ENCODE peak calls at places on chromosomes 11 and 22, in nine cellular contexts. One of them, this sample, is unnamed.

GRCh38 chr11:11980200-11980599 is 28.2 kb downstream of the DKK3 start:
- DNase-seq in DMS 273 treated with DMSO at 0.1 percent for 48 hours: no peak
- DNase-seq in spleen: no peak
- DNase-seq in stimulated activated CD8-positive, alpha-beta memory T cell treated with anti-CD3 and anti-CD28 coated beads, Interleukin-4, amount 100 ng/mL, for 1 hour: no peak
- DNase-seq in astrocyte of the spinal cord: no peak
- DNase-seq in AG09309: no peak
- DNase-seq in mucosa of descending colon: no peak
- DNase-seq in A673: no peak
- DNase-seq in T-cell: no peak
- DNase-seq in this sample: no peak

GRCh38 chr22:25235547-25236290 is 16.3 kb downstream of the CRYBB2 start:
- DNase-seq in DMS 273 treated with DMSO at 0.1 percent for 48 hours: peak
- DNase-seq in spleen: peak
- DNase-seq in stimulated activated CD8-positive, alpha-beta memory T cell treated with anti-CD3 and anti-CD28 coated beads, Interleukin-4, amount 100 ng/mL, for 1 hour: no peak
- DNase-seq in astrocyte of the spinal cord: peak
- DNase-seq in AG09309: no peak
- DNase-seq in mucosa of descending colon: peak
- DNase-seq in A673: peak
- DNase-seq in T-cell: peak
- DNase-seq in this sample: peak

GRCh38 chr11:10314199-10315072 is 9.6 kb downstream of the ADM start:
- DNase-seq in DMS 273 treated with DMSO at 0.1 percent for 48 hours: peak
- DNase-seq in spleen: no peak
- DNase-seq in stimulated activated CD8-positive, alpha-beta memory T cell treated with anti-CD3 and anti-CD28 coated beads, Interleukin-4, amount 100 ng/mL, for 1 hour: no peak
- DNase-seq in astrocyte of the spinal cord: peak
- DNase-seq in AG09309: no peak
- DNase-seq in mucosa of descending colon: no peak
- DNase-seq in A673: peak
- DNase-seq in T-cell: no peak
- DNase-seq in this sample: no peak

GRCh38 chr11:16356751-16357365 is 512 bp upstream of the SOX6 start:
- DNase-seq in DMS 273 treated with DMSO at 0.1 percent for 48 hours: no peak
- DNase-seq in spleen: no peak
- DNase-seq in stimulated activated CD8-positive, alpha-beta memory T cell treated with anti-CD3 and anti-CD28 coated beads, Interleukin-4, amount 100 ng/mL, for 1 hour: no peak
- DNase-seq in astrocyte of the spinal cord: peak
- DNase-seq in AG09309: no peak
- DNase-seq in mucosa of descending colon: no peak
- DNase-seq in A673: no peak
- DNase-seq in T-cell: no peak
- DNase-seq in this sample: no peak

GRCh38 chr22:21069375-21069774 is 23.6 kb downstream of the LRRC74B start:
- DNase-seq in DMS 273 treated with DMSO at 0.1 percent for 48 hours: no peak
- DNase-seq in spleen: no peak
- DNase-seq in stimulated activated CD8-positive, alpha-beta memory T cell treated with anti-CD3 and anti-CD28 coated beads, Interleukin-4, amount 100 ng/mL, for 1 hour: no peak
- DNase-seq in astrocyte of the spinal cord: no peak
- DNase-seq in AG09309: no peak
- DNase-seq in mucosa of descending colon: no peak
- DNase-seq in A673: no peak
- DNase-seq in T-cell: no peak
- DNase-seq in this sample: no peak

GRCh38 chr11:67146516-67147226 is 27.6 kb downstream of the KDM2A start:
- DNase-seq in DMS 273 treated with DMSO at 0.1 percent for 48 hours: no peak
- DNase-seq in spleen: no peak
- DNase-seq in stimulated activated CD8-positive, alpha-beta memory T cell treated with anti-CD3 and anti-CD28 coated beads, Interleukin-4, amount 100 ng/mL, for 1 hour: no peak
- DNase-seq in astrocyte of the spinal cord: no peak
- DNase-seq in AG09309: no peak
- DNase-seq in mucosa of descending colon: no peak
- DNase-seq in A673: no peak
- DNase-seq in T-cell: no peak
- DNase-seq in this sample: no peak

GRCh38 chr11:101915811-101916291 is 471 bp downstream of the ANGPTL5 start:
- DNase-seq in DMS 273 treated with DMSO at 0.1 percent for 48 hours: no peak
- DNase-seq in spleen: no peak
- DNase-seq in stimulated activated CD8-positive, alpha-beta memory T cell treated with anti-CD3 and anti-CD28 coated beads, Interleukin-4, amount 100 ng/mL, for 1 hour: no peak
- DNase-seq in astrocyte of the spinal cord: peak
- DNase-seq in AG09309: peak
- DNase-seq in mucosa of descending colon: no peak
- DNase-seq in A673: peak
- DNase-seq in T-cell: no peak
- DNase-seq in this sample: no peak

GRCh38 chr22:49046546-49047305 is 780.9 kb downstream of the BRD1 start:
- DNase-seq in DMS 273 treated with DMSO at 0.1 percent for 48 hours: no peak
- DNase-seq in spleen: no peak
- DNase-seq in stimulated activated CD8-positive, alpha-beta memory T cell treated with anti-CD3 and anti-CD28 coated beads, Interleukin-4, amount 100 ng/mL, for 1 hour: no peak
- DNase-seq in astrocyte of the spinal cord: no peak
- DNase-seq in AG09309: no peak
- DNase-seq in mucosa of descending colon: no peak
- DNase-seq in A673: peak
- DNase-seq in T-cell: no peak
- DNase-seq in this sample: no peak

GRCh38 chr11:33211153-33211552 is 46.0 kb upstream of the HIPK3 start:
- DNase-seq in DMS 273 treated with DMSO at 0.1 percent for 48 hours: no peak
- DNase-seq in spleen: no peak
- DNase-seq in stimulated activated CD8-positive, alpha-beta memory T cell treated with anti-CD3 and anti-CD28 coated beads, Interleukin-4, amount 100 ng/mL, for 1 hour: no peak
- DNase-seq in astrocyte of the spinal cord: no peak
- DNase-seq in AG09309: no peak
- DNase-seq in mucosa of descending colon: no peak
- DNase-seq in A673: no peak
- DNase-seq in T-cell: no peak
- DNase-seq in this sample: no peak

GRCh38 chr11:64119748-64120147 is 46.2 kb downstream of the MACROD1 start:
- DNase-seq in DMS 273 treated with DMSO at 0.1 percent for 48 hours: no peak
- DNase-seq in spleen: no peak
- DNase-seq in stimulated activated CD8-positive, alpha-beta memory T cell treated with anti-CD3 and anti-CD28 coated beads, Interleukin-4, amount 100 ng/mL, for 1 hour: no peak
- DNase-seq in astrocyte of the spinal cord: no peak
- DNase-seq in AG09309: no peak
- DNase-seq in mucosa of descending colon: no peak
- DNase-seq in A673: no peak
- DNase-seq in T-cell: no peak
- DNase-seq in this sample: no peak

GRCh38 chr11:44765676-44766075 is 38.9 kb downstream of the TSPAN18 start:
- DNase-seq in DMS 273 treated with DMSO at 0.1 percent for 48 hours: no peak
- DNase-seq in spleen: no peak
- DNase-seq in stimulated activated CD8-positive, alpha-beta memory T cell treated with anti-CD3 and anti-CD28 coated beads, Interleukin-4, amount 100 ng/mL, for 1 hour: no peak
- DNase-seq in astrocyte of the spinal cord: no peak
- DNase-seq in AG09309: no peak
- DNase-seq in mucosa of descending colon: no peak
- DNase-seq in A673: no peak
- DNase-seq in T-cell: no peak
- DNase-seq in this sample: no peak

GRCh38 chr22:37173709-37174108 is 14.3 kb downstream of the C1QTNF6 start:
- DNase-seq in DMS 273 treated with DMSO at 0.1 percent for 48 hours: no peak
- DNase-seq in spleen: peak
- DNase-seq in stimulated activated CD8-positive, alpha-beta memory T cell treated with anti-CD3 and anti-CD28 coated beads, Interleukin-4, amount 100 ng/mL, for 1 hour: no peak
- DNase-seq in astrocyte of the spinal cord: no peak
- DNase-seq in AG09309: no peak
- DNase-seq in mucosa of descending colon: peak
- DNase-seq in A673: no peak
- DNase-seq in T-cell: no peak
- DNase-seq in this sample: no peak

GRCh38 chr11:44104472-44105294 is 9.2 kb downstream of the EXT2 start:
- DNase-seq in DMS 273 treated with DMSO at 0.1 percent for 48 hours: no peak
- DNase-seq in spleen: no peak
- DNase-seq in stimulated activated CD8-positive, alpha-beta memory T cell treated with anti-CD3 and anti-CD28 coated beads, Interleukin-4, amount 100 ng/mL, for 1 hour: no peak
- DNase-seq in astrocyte of the spinal cord: no peak
- DNase-seq in AG09309: no peak
- DNase-seq in mucosa of descending colon: no peak
- DNase-seq in A673: peak
- DNase-seq in T-cell: no peak
- DNase-seq in this sample: no peak

GRCh38 chr22:42473484-42474193 is 41.4 kb upstream of the NFAM1 start:
- DNase-seq in DMS 273 treated with DMSO at 0.1 percent for 48 hours: peak
- DNase-seq in spleen: no peak
- DNase-seq in stimulated activated CD8-positive, alpha-beta memory T cell treated with anti-CD3 and anti-CD28 coated beads, Interleukin-4, amount 100 ng/mL, for 1 hour: no peak
- DNase-seq in astrocyte of the spinal cord: peak
- DNase-seq in AG09309: peak
- DNase-seq in mucosa of descending colon: no peak
- DNase-seq in A673: peak
- DNase-seq in T-cell: no peak
- DNase-seq in this sample: peak

GRCh38 chr11:102006835-102007566 is 40.2 kb upstream of the CFAP300 start:
- DNase-seq in DMS 273 treated with DMSO at 0.1 percent for 48 hours: no peak
- DNase-seq in spleen: no peak
- DNase-seq in stimulated activated CD8-positive, alpha-beta memory T cell treated with anti-CD3 and anti-CD28 coated beads, Interleukin-4, amount 100 ng/mL, for 1 hour: no peak
- DNase-seq in astrocyte of the spinal cord: no peak
- DNase-seq in AG09309: no peak
- DNase-seq in mucosa of descending colon: no peak
- DNase-seq in A673: no peak
- DNase-seq in T-cell: no peak
- DNase-seq in this sample: no peak

GRCh38 chr11:27205269-27205668 is 157.7 kb downstream of the CCDC34 start:
- DNase-seq in DMS 273 treated with DMSO at 0.1 percent for 48 hours: no peak
- DNase-seq in spleen: no peak
- DNase-seq in stimulated activated CD8-positive, alpha-beta memory T cell treated with anti-CD3 and anti-CD28 coated beads, Interleukin-4, amount 100 ng/mL, for 1 hour: no peak
- DNase-seq in astrocyte of the spinal cord: no peak
- DNase-seq in AG09309: no peak
- DNase-seq in mucosa of descending colon: no peak
- DNase-seq in A673: no peak
- DNase-seq in T-cell: no peak
- DNase-seq in this sample: no peak

GRCh38 chr11:47104337-47104950 is 72.2 kb downstream of the ARFGAP2 start:
- DNase-seq in DMS 273 treated with DMSO at 0.1 percent for 48 hours: no peak
- DNase-seq in spleen: no peak
- DNase-seq in stimulated activated CD8-positive, alpha-beta memory T cell treated with anti-CD3 and anti-CD28 coated beads, Interleukin-4, amount 100 ng/mL, for 1 hour: no peak
- DNase-seq in astrocyte of the spinal cord: peak
- DNase-seq in AG09309: no peak
- DNase-seq in mucosa of descending colon: no peak
- DNase-seq in A673: peak
- DNase-seq in T-cell: no peak
- DNase-seq in this sample: no peak

GRCh38 chr11:129695543-129696308 is 119.9 kb upstream of the TMEM45B start:
- DNase-seq in DMS 273 treated with DMSO at 0.1 percent for 48 hours: no peak
- DNase-seq in spleen: peak
- DNase-seq in stimulated activated CD8-positive, alpha-beta memory T cell treated with anti-CD3 and anti-CD28 coated beads, Interleukin-4, amount 100 ng/mL, for 1 hour: peak
- DNase-seq in astrocyte of the spinal cord: peak
- DNase-seq in AG09309: no peak
- DNase-seq in mucosa of descending colon: peak
- DNase-seq in A673: peak
- DNase-seq in T-cell: peak
- DNase-seq in this sample: no peak

GRCh38 chr11:120883404-120884135 is 140.3 kb upstream of the TBCEL start:
- DNase-seq in DMS 273 treated with DMSO at 0.1 percent for 48 hours: no peak
- DNase-seq in spleen: no peak
- DNase-seq in stimulated activated CD8-positive, alpha-beta memory T cell treated with anti-CD3 and anti-CD28 coated beads, Interleukin-4, amount 100 ng/mL, for 1 hour: no peak
- DNase-seq in astrocyte of the spinal cord: peak
- DNase-seq in AG09309: peak
- DNase-seq in mucosa of descending colon: no peak
- DNase-seq in A673: no peak
- DNase-seq in T-cell: no peak
- DNase-seq in this sample: no peak

GRCh38 chr11:47234669-47235075 is 13.9 kb downstream of the ACP2 start:
- DNase-seq in DMS 273 treated with DMSO at 0.1 percent for 48 hours: no peak
- DNase-seq in spleen: no peak
- DNase-seq in stimulated activated CD8-positive, alpha-beta memory T cell treated with anti-CD3 and anti-CD28 coated beads, Interleukin-4, amount 100 ng/mL, for 1 hour: no peak
- DNase-seq in astrocyte of the spinal cord: peak
- DNase-seq in AG09309: no peak
- DNase-seq in mucosa of descending colon: no peak
- DNase-seq in A673: no peak
- DNase-seq in T-cell: peak
- DNase-seq in this sample: no peak

GRCh38 chr11:67691149-67691548 is 16.7 kb upstream of the ALDH3B2 start:
- DNase-seq in DMS 273 treated with DMSO at 0.1 percent for 48 hours: no peak
- DNase-seq in spleen: no peak
- DNase-seq in stimulated activated CD8-positive, alpha-beta memory T cell treated with anti-CD3 and anti-CD28 coated beads, Interleukin-4, amount 100 ng/mL, for 1 hour: no peak
- DNase-seq in astrocyte of the spinal cord: no peak
- DNase-seq in AG09309: no peak
- DNase-seq in mucosa of descending colon: no peak
- DNase-seq in A673: no peak
- DNase-seq in T-cell: no peak
- DNase-seq in this sample: no peak

GRCh38 chr22:42716221-42716620 is 4.4 kb downstream of the A4GALT start:
- DNase-seq in DMS 273 treated with DMSO at 0.1 percent for 48 hours: no peak
- DNase-seq in spleen: no peak
- DNase-seq in stimulated activated CD8-positive, alpha-beta memory T cell treated with anti-CD3 and anti-CD28 coated beads, Interleukin-4, amount 100 ng/mL, for 1 hour: no peak
- DNase-seq in astrocyte of the spinal cord: no peak
- DNase-seq in AG09309: no peak
- DNase-seq in mucosa of descending colon: no peak
- DNase-seq in A673: no peak
- DNase-seq in T-cell: no peak
- DNase-seq in this sample: no peak

GRCh38 chr11:74577624-74578396 is 14.6 kb upstream of the POLD3 start:
- DNase-seq in DMS 273 treated with DMSO at 0.1 percent for 48 hours: peak
- DNase-seq in spleen: no peak
- DNase-seq in stimulated activated CD8-positive, alpha-beta memory T cell treated with anti-CD3 and anti-CD28 coated beads, Interleukin-4, amount 100 ng/mL, for 1 hour: no peak
- DNase-seq in astrocyte of the spinal cord: peak
- DNase-seq in AG09309: peak
- DNase-seq in mucosa of descending colon: no peak
- DNase-seq in A673: peak
- DNase-seq in T-cell: no peak
- DNase-seq in this sample: no peak

GRCh38 chr11:19173964-19174638 is 27.7 kb downstream of the CSRP3 start:
- DNase-seq in DMS 273 treated with DMSO at 0.1 percent for 48 hours: no peak
- DNase-seq in spleen: no peak
- DNase-seq in stimulated activated CD8-positive, alpha-beta memory T cell treated with anti-CD3 and anti-CD28 coated beads, Interleukin-4, amount 100 ng/mL, for 1 hour: no peak
- DNase-seq in astrocyte of the spinal cord: no peak
- DNase-seq in AG09309: no peak
- DNase-seq in mucosa of descending colon: no peak
- DNase-seq in A673: no peak
- DNase-seq in T-cell: no peak
- DNase-seq in this sample: no peak

GRCh38 chr11:72587696-72588095 is 86.5 kb downstream of the PDE2A start:
- DNase-seq in DMS 273 treated with DMSO at 0.1 percent for 48 hours: no peak
- DNase-seq in spleen: peak
- DNase-seq in stimulated activated CD8-positive, alpha-beta memory T cell treated with anti-CD3 and anti-CD28 coated beads, Interleukin-4, amount 100 ng/mL, for 1 hour: no peak
- DNase-seq in astrocyte of the spinal cord: no peak
- DNase-seq in AG09309: no peak
- DNase-seq in mucosa of descending colon: no peak
- DNase-seq in A673: no peak
- DNase-seq in T-cell: no peak
- DNase-seq in this sample: no peak

GRCh38 chr11:123063396-123064267 is 1.7 kb upstream of the HSPA8 start:
- DNase-seq in DMS 273 treated with DMSO at 0.1 percent for 48 hours: no peak
- DNase-seq in spleen: no peak
- DNase-seq in stimulated activated CD8-positive, alpha-beta memory T cell treated with anti-CD3 and anti-CD28 coated beads, Interleukin-4, amount 100 ng/mL, for 1 hour: no peak
- DNase-seq in astrocyte of the spinal cord: peak
- DNase-seq in AG09309: peak
- DNase-seq in mucosa of descending colon: no peak
- DNase-seq in A673: peak
- DNase-seq in T-cell: peak
- DNase-seq in this sample: no peak

GRCh38 chr22:48918585-48919186 is 909.0 kb downstream of the BRD1 start:
- DNase-seq in DMS 273 treated with DMSO at 0.1 percent for 48 hours: no peak
- DNase-seq in spleen: no peak
- DNase-seq in stimulated activated CD8-positive, alpha-beta memory T cell treated with anti-CD3 and anti-CD28 coated beads, Interleukin-4, amount 100 ng/mL, for 1 hour: no peak
- DNase-seq in astrocyte of the spinal cord: no peak
- DNase-seq in AG09309: no peak
- DNase-seq in mucosa of descending colon: no peak
- DNase-seq in A673: no peak
- DNase-seq in T-cell: no peak
- DNase-seq in this sample: no peak

GRCh38 chr11:131652231-131652630 is 281.8 kb downstream of the NTM start:
- DNase-seq in DMS 273 treated with DMSO at 0.1 percent for 48 hours: no peak
- DNase-seq in spleen: no peak
- DNase-seq in stimulated activated CD8-positive, alpha-beta memory T cell treated with anti-CD3 and anti-CD28 coated beads, Interleukin-4, amount 100 ng/mL, for 1 hour: no peak
- DNase-seq in astrocyte of the spinal cord: no peak
- DNase-seq in AG09309: no peak
- DNase-seq in mucosa of descending colon: no peak
- DNase-seq in A673: no peak
- DNase-seq in T-cell: no peak
- DNase-seq in this sample: no peak

GRCh38 chr11:116107229-116107628 is 603.0 kb upstream of the CADM1 start:
- DNase-seq in DMS 273 treated with DMSO at 0.1 percent for 48 hours: no peak
- DNase-seq in spleen: no peak
- DNase-seq in stimulated activated CD8-positive, alpha-beta memory T cell treated with anti-CD3 and anti-CD28 coated beads, Interleukin-4, amount 100 ng/mL, for 1 hour: no peak
- DNase-seq in astrocyte of the spinal cord: no peak
- DNase-seq in AG09309: no peak
- DNase-seq in mucosa of descending colon: no peak
- DNase-seq in A673: no peak
- DNase-seq in T-cell: no peak
- DNase-seq in this sample: no peak

GRCh38 chr11:76806608-76807205 is 23.6 kb downstream of the TSKU start:
- DNase-seq in DMS 273 treated with DMSO at 0.1 percent for 48 hours: no peak
- DNase-seq in spleen: no peak
- DNase-seq in stimulated activated CD8-positive, alpha-beta memory T cell treated with anti-CD3 and anti-CD28 coated beads, Interleukin-4, amount 100 ng/mL, for 1 hour: no peak
- DNase-seq in astrocyte of the spinal cord: no peak
- DNase-seq in AG09309: no peak
- DNase-seq in mucosa of descending colon: no peak
- DNase-seq in A673: no peak
- DNase-seq in T-cell: no peak
- DNase-seq in this sample: no peak

GRCh38 chr22:38309614-38310517 is 7.4 kb downstream of the CSNK1E start:
- DNase-seq in DMS 273 treated with DMSO at 0.1 percent for 48 hours: no peak
- DNase-seq in spleen: peak
- DNase-seq in stimulated activated CD8-positive, alpha-beta memory T cell treated with anti-CD3 and anti-CD28 coated beads, Interleukin-4, amount 100 ng/mL, for 1 hour: no peak
- DNase-seq in astrocyte of the spinal cord: no peak
- DNase-seq in AG09309: no peak
- DNase-seq in mucosa of descending colon: no peak
- DNase-seq in A673: no peak
- DNase-seq in T-cell: no peak
- DNase-seq in this sample: no peak

This sample was measured in epithelial cell of prostate.